ENCODE peak calls at places on chromosomes 13 and 19, in eight cellular contexts. B is NB4; Z is activated gamma-delta T cell treated with Interleukin-2 at 50 U/mL for 16 hours; G is amygdala; M is activated naive CD4-positive, alpha-beta T cell; Y is activated CD8-positive, alpha-beta T cell treated with anti-CD3 and anti-CD28 coated beads, Interleukin-2, amount 10 ng/mL, durations not matched to agents 7 days and 5 days; A is HFFc6; K is retina. U is an unnamed sample.

GRCh38 chr19:49331616-49332055 is 3.6 kb upstream of the CD37 start:
- DNase-seq in B (peak; percentile 66), Z (peak; percentile 31), G (no peak), M (no peak), Y (peak; percentile 79), A (peak; percentile 28), K (no peak), U (no peak)

GRCh38 chr13:80180745-80181144 is 160.2 kb downstream of the SPRY2 start:
- DNase-seq in B (no peak), Z (no peak), G (peak; percentile 44), M (no peak), Y (no peak), A (no peak), K (peak; percentile 5), U (no peak)

GRCh38 chr19:3458595-3459284 is 21.6 kb downstream of the SMIM24 start:
- DNase-seq in B (no peak), Z (no peak), G (no peak), M (no peak), Y (no peak), A (no peak), K (peak; percentile 69), U (no peak)

GRCh38 chr13:88802886-88803285 is 1131.7 kb downstream of the SLITRK5 start:
- DNase-seq in B (no peak), Z (no peak), G (no peak), M (no peak), Y (no peak), A (no peak), K (no peak), U (no peak)

GRCh38 chr13:46165485-46166220 is 16.3 kb downstream of the LCP1 start:
- DNase-seq in B (peak; percentile 38), Z (no peak), G (no peak), M (no peak), Y (no peak), A (no peak), K (no peak), U (no peak)

GRCh38 chr13:54174001-54174400 is 1145.4 kb downstream of the OLFM4 start:
- DNase-seq in B (no peak), Z (no peak), G (no peak), M (no peak), Y (no peak), A (no peak), K (no peak), U (no peak)

GRCh38 chr13:71624641-71625040 is 242.4 kb downstream of the DACH1 start:
- DNase-seq in B (no peak), Z (no peak), G (no peak), M (no peak), Y (no peak), A (no peak), K (peak; percentile 33), U (no peak)

GRCh38 chr19:10219678-10220077 is 11.5 kb downstream of the S1PR2 start:
- DNase-seq in B (peak; percentile 78), Z (no peak), G (no peak), M (no peak), Y (peak; percentile 46), A (no peak), K (no peak), U (no peak)

GRCh38 chr13:35354305-35354704 is 122.2 kb downstream of the MAB21L1 start:
- DNase-seq in B (no peak), Z (no peak), G (no peak), M (no peak), Y (no peak), A (no peak), K (no peak), U (no peak)

GRCh38 chr13:112657850-112658445 is 31.9 kb upstream of the ATP11A start:
- DNase-seq in B (no peak), Z (no peak), G (no peak), M (no peak), Y (no peak), A (peak; percentile 51), K (peak; percentile 34), U (no peak)

GRCh38 chr13:113555141-113555540 is 29.4 kb upstream of the TFDP1 start:
- DNase-seq in B (no peak), Z (no peak), G (no peak), M (no peak), Y (no peak), A (no peak), K (no peak), U (no peak)

GRCh38 chr19:10279737-10280442 is 6.9 kb upstream of the ICAM4 start:
- DNase-seq in B (peak; percentile 87), Z (peak; percentile 17), G (no peak), M (no peak), Y (peak; percentile 44), A (no peak), K (no peak), U (no peak)

GRCh38 chr19:14089662-14090508 is 666 bp downstream of the SAMD1 start:
- DNase-seq in B (peak; percentile 71), Z (peak; percentile 36), G (no peak), M (peak; percentile 16), Y (peak; percentile 56), A (peak; percentile 50), K (peak; percentile 56), U (peak; percentile 52)

GRCh38 chr19:10554760-10555612 is 10.8 kb downstream of the KRI1 start:
- DNase-seq in B (peak; percentile 53), Z (no peak), G (no peak), M (no peak), Y (peak; percentile 24), A (no peak), K (no peak), U (no peak)

GRCh38 chr19:3324405-3324856 is 42.0 kb upstream of the NFIC start:
- DNase-seq in B (peak; percentile 60), Z (peak; percentile 71), G (no peak), M (peak; percentile 74), Y (peak; percentile 83), A (no peak), K (no peak), U (peak; percentile 58)

GRCh38 chr13:107370036-107370785 is 802.3 kb upstream of the ARGLU1 start:
- DNase-seq in B (no peak), Z (no peak), G (no peak), M (no peak), Y (no peak), A (no peak), K (no peak), U (no peak)